ENCODE peak calls at places on chromosomes 11 and 22, in five cellular contexts. Z is naive thymus-derived CD4-positive, alpha-beta T cell; Y is NCI-H2081; M is NCI-H1105; U is activated B cell treated with CpG ODN at 0.5 μM for 24 hours. F is an unnamed sample.

GRCh38 chr11:61797263-61797944 is 4.7 kb downstream of the FEN1 start:
- DNase-seq in Z (peak), Y (peak), M (peak), U (peak), F (peak)

GRCh38 chr11:27485930-27486773 is 13.6 kb upstream of the LGR4 start:
- DNase-seq in Z (peak), Y (peak), M (peak), U (no peak), F (peak)

GRCh38 chr22:19802001-19802880 is 41.7 kb downstream of the TBX1 start:
- DNase-seq in Z (no peak), Y (no peak), M (no peak), U (no peak), F (no peak)

GRCh38 chr11:128133501-128133900 is 453.9 kb downstream of the ETS1 start:
- DNase-seq in Z (no peak), Y (no peak), M (no peak), U (no peak), F (no peak)

GRCh38 chr22:42461511-42461910 is 29.3 kb upstream of the NFAM1 start:
- DNase-seq in Z (no peak), Y (peak), M (peak), U (no peak), F (no peak)

GRCh38 chr11:35893796-35894475 is 49.9 kb upstream of the LDLRAD3 start:
- DNase-seq in Z (no peak), Y (no peak), M (peak), U (no peak), F (no peak)

GRCh38 chr11:9461068-9461759 is 402 bp downstream of the ZNF143 start:
- DNase-seq in Z (peak), Y (peak), M (peak), U (peak), F (peak)

GRCh38 chr11:113778111-113778910 is 1.3 kb upstream of the CLDN25 start:
- DNase-seq in Z (no peak), Y (peak), M (peak), U (no peak), F (no peak)

GRCh38 chr22:24183321-24184031 is 2.2 kb downstream of the SUSD2 start:
- DNase-seq in Z (no peak), Y (no peak), M (no peak), U (peak), F (no peak)

GRCh38 chr22:19708323-19709011 is 5.8 kb upstream of the SEPTIN5 start:
- DNase-seq in Z (no peak), Y (no peak), M (no peak), U (no peak), F (no peak)

GRCh38 chr11:115848080-115848479 is 343.9 kb upstream of the CADM1 start:
- DNase-seq in Z (no peak), Y (no peak), M (no peak), U (no peak), F (no peak)

GRCh38 chr11:125457814-125458343 is 38.2 kb downstream of the FEZ1 start:
- DNase-seq in Z (no peak), Y (no peak), M (no peak), U (no peak), F (no peak)

GRCh38 chr11:134290646-134291045 is 14.5 kb downstream of the GLB1L3 start:
- DNase-seq in Z (no peak), Y (no peak), M (no peak), U (no peak), F (no peak)

F was measured in NCI-H446.